ENCODE peak calls at places on chromosomes 2 and 18, in eight cellular contexts. R is HCT116, K is vagina, I is heart left ventricle, B is Peyer's patch, Z is tibial nerve, L is endothelial cell of umbilical vein, Q is suprapubic skin. Y is an unnamed sample.
A peak's percentile ranks its signal among the peaks of the same experiment; 100 is the strongest.

GRCh38 chr2:637406-637776 is 39.8 kb downstream of the TMEM18 start:
- DNase-seq in R (no peak), Q (no peak), I (no peak), L (no peak), Z (no peak), K (peak; percentile 84), B (no peak), Y (no peak)

GRCh38 chr2:18583905-18584607 is 5.3 kb downstream of the NT5C1B start:
- DNase-seq in Z (no peak), K (no peak), R (no peak), L (no peak), I (peak; percentile 62), B (no peak), Q (no peak), Y (no peak)

GRCh38 chr2:112084689-112085381 is 29.8 kb downstream of the TMEM87B start:
- DNase-seq in I (no peak), B (no peak), L (no peak), K (no peak), R (no peak), Z (no peak), Q (no peak), Y (no peak)

GRCh38 chr18:76376668-76377358 is 118.2 kb downstream of the ZNF516 start:
- DNase-seq in K (no peak), L (no peak), R (no peak), Q (no peak), B (no peak), I (no peak), Z (no peak), Y (no peak)

GRCh38 chr2:53058526-53058925 is 709.1 kb upstream of the CHAC2 start:
- DNase-seq in K (no peak), R (no peak), I (no peak), B (no peak), Q (no peak), Z (no peak), L (no peak), Y (no peak)

GRCh38 chr2:230472619-230473018 is 56.6 kb downstream of the SP100 start:
- DNase-seq in Z (no peak), K (no peak), L (peak; percentile 4), B (no peak), R (peak; percentile 16), Q (no peak), I (no peak), Y (no peak)

GRCh38 chr2:211649331-211649730 is 889.3 kb downstream of the ERBB4 start:
- DNase-seq in B (no peak), Z (no peak), R (no peak), I (no peak), L (no peak), Q (no peak), K (no peak), Y (no peak)

GRCh38 chr18:2627821-2628276 is 27.7 kb upstream of the SMCHD1 start:
- DNase-seq in B (no peak), Q (no peak), R (peak; percentile 26), L (no peak), K (no peak), I (no peak), Z (no peak), Y (no peak)

GRCh38 chr18:50961974-50962373 is 5.9 kb upstream of the ELAC1 start:
- DNase-seq in L (no peak), K (no peak), R (no peak), B (no peak), Q (no peak), Z (no peak), I (no peak), Y (no peak)

GRCh38 chr18:33900638-33901037 is 322.6 kb downstream of the ASXL3 start:
- DNase-seq in B (no peak), Q (no peak), L (no peak), R (no peak), Z (no peak), I (no peak), K (no peak), Y (no peak)

GRCh38 chr2:102508863-102509262 is 35.8 kb downstream of the SLC9A4 start:
- DNase-seq in Z (no peak), K (no peak), I (no peak), Q (no peak), R (no peak), B (no peak), L (peak; percentile 48), Y (no peak)

GRCh38 chr2:10457846-10458563 is 9.9 kb upstream of the ODC1 start:
- DNase-seq in Q (no peak), R (no peak), I (no peak), K (no peak), B (no peak), Z (peak; percentile 19), L (no peak), Y (no peak)

GRCh38 chr18:7895346-7895745 is 328.2 kb downstream of the PTPRM start:
- DNase-seq in I (no peak), L (no peak), Q (no peak), Z (no peak), K (no peak), B (no peak), R (no peak), Y (no peak)

GRCh38 chr2:149739880-149740265 is 152.3 kb upstream of the MMADHC start:
- DNase-seq in Q (no peak), I (no peak), B (no peak), R (no peak), K (no peak), L (no peak), Z (no peak), Y (no peak)

GRCh38 chr2:43676322-43677050 is at the start of gene C1GALT1C1L:
- DNase-seq in Z (peak; percentile 23), L (peak; percentile 55), R (no peak), I (peak; percentile 81), Q (peak; percentile 65), K (no peak), B (no peak), Y (no peak)

GRCh38 chr2:205892141-205893064 is 193.6 kb downstream of the INO80D start:
- DNase-seq in K (no peak), Z (peak; percentile 22), R (no peak), L (no peak), Q (no peak), B (no peak), I (no peak), Y (no peak)

GRCh38 chr2:29810956-29811355 is 110.4 kb downstream of the ALK start:
- DNase-seq in L (no peak), Z (no peak), Q (no peak), K (no peak), I (no peak), R (no peak), B (no peak), Y (no peak)

GRCh38 chr2:4135765-4136164 is 432.4 kb downstream of the DCDC2C start:
- DNase-seq in Q (no peak), R (no peak), K (no peak), I (no peak), Z (no peak), L (no peak), B (no peak), Y (no peak)

GRCh38 chr2:26185304-26185928 is 12.5 kb downstream of the GAREM2 start:
- DNase-seq in I (no peak), L (peak; percentile 21), Q (no peak), R (no peak), Z (no peak), B (no peak), K (no peak), Y (no peak)

GRCh38 chr2:221572821-221573429 is 821 bp upstream of the EPHA4 start:
- DNase-seq in Q (peak; percentile 68), L (peak; percentile 71), R (no peak), K (peak; percentile 89), B (peak; percentile 17), I (peak; percentile 80), Z (peak; percentile 12), Y (no peak)

GRCh38 chr2:100856732-100857131 is 36.8 kb downstream of the NPAS2 start:
- DNase-seq in I (no peak), L (no peak), Q (no peak), Z (no peak), B (no peak), K (no peak), R (no peak), Y (no peak)

GRCh38 chr18:60966876-60967275 is 366.4 kb upstream of the CDH20 start:
- DNase-seq in I (no peak), L (peak; percentile 76), R (no peak), Z (no peak), K (no peak), Q (no peak), B (no peak), Y (no peak)

GRCh38 chr2:69572640-69573039 is 70.9 kb downstream of the AAK1 start:
- DNase-seq in I (no peak), Z (no peak), R (no peak), K (peak; percentile 44), Q (no peak), L (peak; percentile 16), B (no peak), Y (no peak)

GRCh38 chr18:47932603-47933002 is 2.1 kb upstream of the SMAD2 start:
- DNase-seq in I (no peak), B (no peak), R (no peak), K (no peak), Z (no peak), Q (no peak), L (no peak), Y (no peak)
- H3K4me1 ChIP-seq in I (peaks cover 22% of the 10 kb centered on the region), B (peaks cover 6% of the 10 kb centered on the region), R (peaks cover 7% of the 10 kb centered on the region), K (peaks cover 21% of the 10 kb centered on the region), Z (peaks cover 8% of the 10 kb centered on the region), Q (peaks cover 28% of the 10 kb centered on the region), L (peaks cover 18% of the 10 kb centered on the region), Y (peaks cover 30% of the 10 kb centered on the region)

GRCh38 chr2:105910497-105911238 is 166.0 kb downstream of the NCK2 start:
- DNase-seq in Q (no peak), R (no peak), K (no peak), L (no peak), B (no peak), Z (no peak), I (no peak), Y (no peak)

GRCh38 chr2:105906481-105906880 is 161.8 kb downstream of the NCK2 start:
- DNase-seq in Z (no peak), I (no peak), R (no peak), Q (no peak), L (no peak), B (no peak), K (no peak), Y (no peak)

GRCh38 chr2:105904938-105905337 is 160.2 kb downstream of the NCK2 start:
- DNase-seq in Q (no peak), K (no peak), Z (no peak), R (no peak), L (no peak), B (no peak), I (no peak), Y (no peak)

GRCh38 chr2:105909215-105909614 is 164.5 kb downstream of the NCK2 start:
- DNase-seq in Q (no peak), R (no peak), K (no peak), Z (no peak), L (no peak), I (no peak), B (no peak), Y (no peak)

GRCh38 chr2:105907159-105907558 is 162.4 kb downstream of the NCK2 start:
- DNase-seq in Q (no peak), B (no peak), L (no peak), I (no peak), R (no peak), Z (no peak), K (no peak), Y (no peak)
- TF ChIP-seq POLR2A in Q (no peak), B (no peak), L (no peak), I (no peak), R (no peak), Z (no peak), K (no peak), Y (no peak)

GRCh38 chr2:110152943-110153342 is 37.3 kb upstream of the MALL start:
- DNase-seq in K (no peak), B (no peak), Q (no peak), I (no peak), Z (no peak), R (no peak), L (peak; percentile 58), Y (no peak)
- H3K4me1 ChIP-seq in K (no peaks in the 10 kb centered on the region), B (no peaks in the 10 kb centered on the region), Q (peaks cover 13% of the 10 kb centered on the region), I (no peaks in the 10 kb centered on the region), Z (no peaks in the 10 kb centered on the region), R (peaks cover 30% of the 10 kb centered on the region), L (peaks cover 57% of the 10 kb centered on the region), Y (peaks cover 4% of the 10 kb centered on the region)

GRCh38 chr2:96552284-96553175 is 16.0 kb downstream of the ARID5A start:
- DNase-seq in R (no peak), K (no peak), L (no peak), Z (no peak), I (no peak), B (no peak), Q (no peak), Y (no peak)
- TF ChIP-seq POLR2A in R (no peak), K (no peak), L (no peak), Z (no peak), I (no peak), B (no peak), Q (no peak), Y (no peak)